ENCODE peak calls at places on chromosome 11, in six cellular contexts. One of them, this sample, is unnamed.

GRCh38 chr11:28289444-28289843 is 181.3 kb downstream of the METTL15 start:
- DNase-seq in tibial artery: no peak
- DNase-seq in fibroblast of mammary gland: no peak
- DNase-seq in fibroblast of lung: no peak
- DNase-seq in psoas muscle: no peak
- DNase-seq in mesothelial cell of epicardium: no peak
- DNase-seq in this sample: no peak

GRCh38 chr11:123166095-123166559 is 28.9 kb downstream of the CLMP start:
- DNase-seq in tibial artery: no peak
- DNase-seq in fibroblast of mammary gland: peak
- DNase-seq in fibroblast of lung: peak
- DNase-seq in psoas muscle: no peak
- DNase-seq in mesothelial cell of epicardium: no peak
- DNase-seq in this sample: no peak

GRCh38 chr11:4539603-4540219 is 5.3 kb upstream of the OR52M1 start:
- DNase-seq in tibial artery: peak
- DNase-seq in fibroblast of mammary gland: peak
- DNase-seq in fibroblast of lung: peak
- DNase-seq in psoas muscle: peak
- DNase-seq in mesothelial cell of epicardium: no peak
- DNase-seq in this sample: no peak

GRCh38 chr11:127806486-127806885 is 780.9 kb downstream of the ETS1 start:
- DNase-seq in tibial artery: no peak
- DNase-seq in fibroblast of mammary gland: no peak
- DNase-seq in fibroblast of lung: no peak
- DNase-seq in psoas muscle: no peak
- DNase-seq in mesothelial cell of epicardium: no peak
- DNase-seq in this sample: no peak

GRCh38 chr11:131064373-131064991 is 148.2 kb upstream of the SNX19 start:
- DNase-seq in tibial artery: no peak
- DNase-seq in fibroblast of mammary gland: peak
- DNase-seq in fibroblast of lung: peak
- DNase-seq in psoas muscle: peak
- DNase-seq in mesothelial cell of epicardium: peak
- DNase-seq in this sample: no peak

GRCh38 chr11:19428206-19429001 is 187.7 kb upstream of the E2F8 start:
- DNase-seq in tibial artery: no peak
- DNase-seq in fibroblast of mammary gland: peak
- DNase-seq in fibroblast of lung: no peak
- DNase-seq in psoas muscle: no peak
- DNase-seq in mesothelial cell of epicardium: no peak
- DNase-seq in this sample: no peak

GRCh38 chr11:31714840-31715239 is 96.3 kb downstream of the PAX6 start:
- DNase-seq in tibial artery: no peak
- DNase-seq in fibroblast of mammary gland: no peak
- DNase-seq in fibroblast of lung: no peak
- DNase-seq in psoas muscle: no peak
- DNase-seq in mesothelial cell of epicardium: no peak
- DNase-seq in this sample: no peak

GRCh38 chr11:10287766-10288165 is 6.3 kb downstream of the SBF2 start:
- DNase-seq in tibial artery: no peak
- DNase-seq in fibroblast of mammary gland: no peak
- DNase-seq in fibroblast of lung: no peak
- DNase-seq in psoas muscle: no peak
- DNase-seq in mesothelial cell of epicardium: no peak
- DNase-seq in this sample: no peak

GRCh38 chr11:10653242-10653641 is 40.3 kb downstream of the IRAG1 start:
- DNase-seq in tibial artery: peak
- DNase-seq in fibroblast of mammary gland: no peak
- DNase-seq in fibroblast of lung: no peak
- DNase-seq in psoas muscle: no peak
- DNase-seq in mesothelial cell of epicardium: no peak
- DNase-seq in this sample: no peak

GRCh38 chr11:13881176-13881680 is 81.3 kb upstream of the SPON1 start:
- DNase-seq in tibial artery: no peak
- DNase-seq in fibroblast of mammary gland: no peak
- DNase-seq in fibroblast of lung: no peak
- DNase-seq in psoas muscle: no peak
- DNase-seq in mesothelial cell of epicardium: no peak
- DNase-seq in this sample: no peak

GRCh38 chr11:8260202-8260996 is 3.3 kb downstream of the LMO1 start:
- DNase-seq in tibial artery: peak
- DNase-seq in fibroblast of mammary gland: no peak
- DNase-seq in fibroblast of lung: no peak
- DNase-seq in psoas muscle: no peak
- DNase-seq in mesothelial cell of epicardium: peak
- DNase-seq in this sample: peak

GRCh38 chr11:113401718-113402117 is 14.1 kb downstream of the ANKK1 start:
- DNase-seq in tibial artery: peak
- DNase-seq in fibroblast of mammary gland: peak
- DNase-seq in fibroblast of lung: no peak
- DNase-seq in psoas muscle: peak
- DNase-seq in mesothelial cell of epicardium: no peak
- DNase-seq in this sample: no peak

GRCh38 chr11:59173080-59173963 is 1.4 kb downstream of the DTX4 start:
- DNase-seq in tibial artery: no peak
- DNase-seq in fibroblast of mammary gland: no peak
- DNase-seq in fibroblast of lung: no peak
- DNase-seq in psoas muscle: peak
- DNase-seq in mesothelial cell of epicardium: peak
- DNase-seq in this sample: no peak

GRCh38 chr11:66739983-66740382 is 11.0 kb upstream of the SPTBN2 start:
- DNase-seq in tibial artery: no peak
- DNase-seq in fibroblast of mammary gland: peak
- DNase-seq in fibroblast of lung: no peak
- DNase-seq in psoas muscle: no peak
- DNase-seq in mesothelial cell of epicardium: no peak
- DNase-seq in this sample: no peak
- TF ChIP-seq CTCF in tibial artery: no peak
- TF ChIP-seq CTCF in fibroblast of mammary gland: no peak
- TF ChIP-seq CTCF in fibroblast of lung: no peak
- TF ChIP-seq CTCF in psoas muscle: no peak
- TF ChIP-seq CTCF in mesothelial cell of epicardium: no peak
- TF ChIP-seq CTCF in this sample: no peak

DNA sequence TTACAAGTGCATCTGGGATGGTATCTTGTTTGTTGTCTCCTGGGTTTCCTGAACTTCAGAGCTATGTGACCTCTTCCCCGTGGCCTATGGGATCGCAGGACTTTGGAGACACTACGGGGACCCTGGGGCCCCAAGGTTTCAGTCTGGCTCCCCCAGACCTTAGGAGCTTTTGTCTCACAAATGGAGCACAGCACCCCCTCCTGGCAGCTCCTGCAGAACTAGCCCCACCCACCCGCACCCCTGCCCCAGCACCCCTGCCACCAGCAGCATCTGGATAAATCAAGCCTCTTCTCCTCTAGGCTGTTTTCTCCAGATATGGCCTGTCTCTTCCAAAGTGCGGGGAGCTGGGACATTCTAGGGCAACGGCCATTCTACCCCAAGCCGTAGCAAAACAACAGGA is 10.4 kb downstream of the RCOR2 start:
- DNase-seq in tibial artery: no peak
- DNase-seq in fibroblast of mammary gland: no peak
- DNase-seq in fibroblast of lung: no peak
- DNase-seq in psoas muscle: no peak
- DNase-seq in mesothelial cell of epicardium: no peak
- DNase-seq in this sample: no peak
- TF ChIP-seq CTCF in tibial artery: no peak
- TF ChIP-seq CTCF in fibroblast of mammary gland: no peak
- TF ChIP-seq CTCF in fibroblast of lung: no peak
- TF ChIP-seq CTCF in psoas muscle: no peak
- TF ChIP-seq CTCF in mesothelial cell of epicardium: no peak
- TF ChIP-seq CTCF in this sample: peak

DNA sequence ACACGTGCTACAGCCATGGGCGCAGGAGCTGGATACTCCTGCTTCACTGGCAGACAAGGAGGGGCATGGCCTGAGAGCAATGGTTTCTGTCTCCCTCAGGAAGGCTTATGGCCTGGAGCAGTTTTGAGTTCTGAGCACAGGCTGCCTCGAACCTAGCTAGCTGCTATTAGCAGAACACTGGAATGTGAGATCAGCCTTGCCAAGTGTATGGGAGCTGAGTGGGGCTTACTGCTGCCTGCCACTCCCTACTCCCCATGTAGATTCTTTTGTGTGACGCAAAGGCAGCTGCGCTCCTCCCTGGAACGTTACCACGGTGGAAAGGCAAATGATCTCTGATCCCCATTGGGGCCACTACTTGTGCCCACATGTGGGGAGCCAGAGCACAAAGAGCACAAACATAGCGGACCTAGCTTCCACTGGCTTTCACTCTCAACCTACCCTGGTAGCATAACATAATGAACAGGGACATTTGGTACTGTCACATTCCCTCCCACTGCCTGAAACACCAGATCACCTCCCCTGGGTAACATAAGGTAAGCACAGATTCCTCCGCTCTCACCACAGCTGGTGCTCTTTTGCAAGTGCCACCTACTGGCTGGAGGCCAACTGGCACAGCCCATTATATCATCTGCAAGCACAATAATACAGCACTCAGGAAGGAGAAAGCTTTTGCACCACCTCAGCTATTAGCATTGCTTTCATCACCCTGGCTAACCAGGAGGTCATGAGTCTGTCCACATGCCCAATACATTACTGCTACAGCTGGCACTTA is 84.6 kb upstream of the GUCY1A2 start:
- DNase-seq in tibial artery: no peak
- DNase-seq in fibroblast of mammary gland: no peak
- DNase-seq in fibroblast of lung: no peak
- DNase-seq in psoas muscle: no peak
- DNase-seq in mesothelial cell of epicardium: no peak
- DNase-seq in this sample: no peak
- TF ChIP-seq CTCF in tibial artery: no peak
- TF ChIP-seq CTCF in fibroblast of mammary gland: no peak
- TF ChIP-seq CTCF in fibroblast of lung: no peak
- TF ChIP-seq CTCF in psoas muscle: no peak
- TF ChIP-seq CTCF in mesothelial cell of epicardium: no peak
- TF ChIP-seq CTCF in this sample: no peak

GRCh38 chr11:120259988-120260565 is 20.1 kb downstream of the POU2F3 start:
- DNase-seq in tibial artery: no peak
- DNase-seq in fibroblast of mammary gland: no peak
- DNase-seq in fibroblast of lung: no peak
- DNase-seq in psoas muscle: no peak
- DNase-seq in mesothelial cell of epicardium: no peak
- DNase-seq in this sample: no peak

GRCh38 chr11:120257346-120257745 is 17.4 kb downstream of the POU2F3 start:
- DNase-seq in tibial artery: no peak
- DNase-seq in fibroblast of mammary gland: no peak
- DNase-seq in fibroblast of lung: no peak
- DNase-seq in psoas muscle: no peak
- DNase-seq in mesothelial cell of epicardium: no peak
- DNase-seq in this sample: no peak

GRCh38 chr11:120256779-120257178 is 16.8 kb downstream of the POU2F3 start:
- DNase-seq in tibial artery: no peak
- DNase-seq in fibroblast of mammary gland: no peak
- DNase-seq in fibroblast of lung: no peak
- DNase-seq in psoas muscle: no peak
- DNase-seq in mesothelial cell of epicardium: no peak
- DNase-seq in this sample: no peak

GRCh38 chr11:120259241-120259640 is 19.3 kb downstream of the POU2F3 start:
- DNase-seq in tibial artery: no peak
- DNase-seq in fibroblast of mammary gland: no peak
- DNase-seq in fibroblast of lung: no peak
- DNase-seq in psoas muscle: no peak
- DNase-seq in mesothelial cell of epicardium: no peak
- DNase-seq in this sample: no peak

GRCh38 chr11:120258661-120259060 is 18.7 kb downstream of the POU2F3 start:
- DNase-seq in tibial artery: no peak
- DNase-seq in fibroblast of mammary gland: no peak
- DNase-seq in fibroblast of lung: no peak
- DNase-seq in psoas muscle: no peak
- DNase-seq in mesothelial cell of epicardium: no peak
- DNase-seq in this sample: no peak
- TF ChIP-seq CTCF in tibial artery: no peak
- TF ChIP-seq CTCF in fibroblast of mammary gland: no peak
- TF ChIP-seq CTCF in fibroblast of lung: no peak
- TF ChIP-seq CTCF in psoas muscle: no peak
- TF ChIP-seq CTCF in mesothelial cell of epicardium: no peak
- TF ChIP-seq CTCF in this sample: no peak

GRCh38 chr11:110160016-110160415 is 66.8 kb downstream of the ZC3H12C start:
- DNase-seq in tibial artery: no peak
- DNase-seq in fibroblast of mammary gland: peak
- DNase-seq in fibroblast of lung: peak
- DNase-seq in psoas muscle: no peak
- DNase-seq in mesothelial cell of epicardium: no peak
- DNase-seq in this sample: no peak
- TF ChIP-seq CTCF in tibial artery: no peak
- TF ChIP-seq CTCF in fibroblast of mammary gland: no peak
- TF ChIP-seq CTCF in fibroblast of lung: no peak
- TF ChIP-seq CTCF in psoas muscle: no peak
- TF ChIP-seq CTCF in mesothelial cell of epicardium: no peak
- TF ChIP-seq CTCF in this sample: no peak

This sample was measured in type B pancreatic cell.